ENCODE peak calls at places on chromosomes 16 and 17, in six cellular contexts. One of them, this sample, is unnamed.
A peak's percentile ranks its signal among the peaks of the same experiment; 100 is the strongest.

GRCh38 chr16:66324785-66325184 is 41.7 kb upstream of the CDH5 start:
- DNase-seq in HCT116: peak; percentile 21
- DNase-seq in fibroblast of lung: no peak
- DNase-seq in CD8-positive, alpha-beta T cell: no peak
- DNase-seq in GM23338: peak; percentile 72
- DNase-seq in ovary: no peak
- DNase-seq in this sample: no peak

GRCh38 chr17:48723555-48724239 is 712 bp downstream of the PRAC2 start:
- DNase-seq in HCT116: no peak
- DNase-seq in fibroblast of lung: no peak
- DNase-seq in CD8-positive, alpha-beta T cell: no peak
- DNase-seq in GM23338: peak; percentile 88
- DNase-seq in ovary: no peak
- DNase-seq in this sample: no peak

GRCh38 chr17:67438669-67439068 is 61.6 kb downstream of the PITPNC1 start:
- DNase-seq in CD8-positive, alpha-beta T cell: no peak
- DNase-seq in GM23338: peak; percentile 50
- DNase-seq in ovary: no peak
- DNase-seq in fibroblast of lung: no peak
- DNase-seq in HCT116: no peak
- DNase-seq in this sample: no peak

GRCh38 chr16:75097941-75098897 is 18.4 kb downstream of the LDHD start:
- DNase-seq in fibroblast of lung: no peak
- DNase-seq in ovary: no peak
- DNase-seq in CD8-positive, alpha-beta T cell: peak; percentile 32
- DNase-seq in GM23338: no peak
- DNase-seq in HCT116: no peak
- DNase-seq in this sample: no peak

GRCh38 chr17:151886-152859 is 14.8 kb downstream of the SCGB1C2 start:
- DNase-seq in fibroblast of lung: no peak
- DNase-seq in HCT116: no peak
- DNase-seq in CD8-positive, alpha-beta T cell: no peak
- DNase-seq in ovary: no peak
- DNase-seq in GM23338: no peak
- DNase-seq in this sample: no peak

GRCh38 chr17:67531291-67531690 is 154.2 kb downstream of the PITPNC1 start:
- DNase-seq in ovary: no peak
- DNase-seq in GM23338: peak; percentile 53
- DNase-seq in fibroblast of lung: no peak
- DNase-seq in CD8-positive, alpha-beta T cell: no peak
- DNase-seq in HCT116: no peak
- DNase-seq in this sample: no peak

GRCh38 chr17:48555616-48556533 is 11.0 kb upstream of the HOXB2 start:
- DNase-seq in GM23338: no peak
- DNase-seq in HCT116: no peak
- DNase-seq in fibroblast of lung: peak; percentile 77
- DNase-seq in ovary: no peak
- DNase-seq in CD8-positive, alpha-beta T cell: no peak
- DNase-seq in this sample: no peak

GRCh38 chr17:3894927-3895343 is 2.1 kb upstream of the CAMKK1 start:
- DNase-seq in fibroblast of lung: no peak
- DNase-seq in HCT116: no peak
- DNase-seq in ovary: no peak
- DNase-seq in GM23338: no peak
- DNase-seq in CD8-positive, alpha-beta T cell: no peak
- DNase-seq in this sample: no peak

GRCh38 chr16:23079683-23080221 is 69.5 kb downstream of the USP31 start:
- DNase-seq in HCT116: no peak
- DNase-seq in CD8-positive, alpha-beta T cell: no peak
- DNase-seq in ovary: no peak
- DNase-seq in GM23338: no peak
- DNase-seq in fibroblast of lung: no peak
- DNase-seq in this sample: no peak

DNA sequence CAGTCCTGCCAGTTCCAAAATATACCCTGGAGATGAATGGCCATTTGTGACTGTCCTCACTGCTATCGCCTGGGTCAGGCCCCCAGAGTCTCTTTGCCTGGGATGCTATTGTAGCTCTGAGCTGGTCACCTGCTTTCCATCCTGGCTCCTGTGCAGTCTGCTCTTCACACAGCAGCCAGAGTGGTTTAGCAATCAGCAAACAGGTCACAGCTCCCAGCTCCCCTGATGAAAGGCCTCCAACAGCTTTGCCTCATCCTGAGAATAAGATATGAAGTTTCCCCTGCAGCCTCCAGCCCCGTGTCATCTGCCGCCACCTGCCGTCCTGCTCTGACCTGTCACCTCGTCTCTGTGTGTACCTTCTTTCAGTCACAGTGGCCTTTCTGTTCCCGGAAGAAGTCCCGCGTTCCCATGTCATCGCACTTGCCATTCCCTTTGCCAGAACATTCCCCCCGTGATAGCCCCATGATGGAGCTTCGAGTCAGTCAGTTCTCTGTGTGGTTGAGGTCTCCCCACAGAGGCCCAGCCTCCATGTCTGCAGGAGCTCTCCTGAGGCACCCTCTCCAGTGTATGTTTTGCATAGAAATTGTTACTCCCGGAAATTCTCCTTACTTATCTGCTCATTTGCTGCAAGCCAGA is 281.5 kb downstream of the SNX29 start:
- DNase-seq in CD8-positive, alpha-beta T cell: no peak
- DNase-seq in ovary: no peak
- DNase-seq in GM23338: peak; percentile 28
- DNase-seq in fibroblast of lung: no peak
- DNase-seq in HCT116: no peak
- DNase-seq in this sample: no peak
- H3K27me3 ChIP-seq in CD8-positive, alpha-beta T cell: no peaks in the 10 kb centered on the region
- H3K27me3 ChIP-seq in ovary: no peaks in the 10 kb centered on the region
- H3K27me3 ChIP-seq in GM23338: no peaks in the 10 kb centered on the region
- H3K27me3 ChIP-seq in fibroblast of lung: no peaks in the 10 kb centered on the region
- H3K27me3 ChIP-seq in HCT116: peaks cover 15% of the 10 kb centered on the region
- H3K27me3 ChIP-seq in this sample: no peaks in the 10 kb centered on the region

GRCh38 chr16:3262517-3262916 is 6.1 kb upstream of the MEFV start:
- DNase-seq in GM23338: no peak
- DNase-seq in fibroblast of lung: no peak
- DNase-seq in CD8-positive, alpha-beta T cell: no peak
- DNase-seq in HCT116: no peak
- DNase-seq in ovary: no peak
- DNase-seq in this sample: no peak

GRCh38 chr16:3264137-3265036 is 8.0 kb upstream of the MEFV start:
- DNase-seq in fibroblast of lung: peak; percentile 98
- DNase-seq in CD8-positive, alpha-beta T cell: peak; percentile 95
- DNase-seq in ovary: peak; percentile 98
- DNase-seq in GM23338: peak; percentile 98
- DNase-seq in HCT116: peak; percentile 94
- DNase-seq in this sample: peak; percentile 94

GRCh38 chr16:3268294-3268693 is 11.9 kb upstream of the MEFV start:
- DNase-seq in GM23338: no peak
- DNase-seq in HCT116: no peak
- DNase-seq in ovary: no peak
- DNase-seq in CD8-positive, alpha-beta T cell: no peak
- DNase-seq in fibroblast of lung: no peak
- DNase-seq in this sample: no peak

DNA sequence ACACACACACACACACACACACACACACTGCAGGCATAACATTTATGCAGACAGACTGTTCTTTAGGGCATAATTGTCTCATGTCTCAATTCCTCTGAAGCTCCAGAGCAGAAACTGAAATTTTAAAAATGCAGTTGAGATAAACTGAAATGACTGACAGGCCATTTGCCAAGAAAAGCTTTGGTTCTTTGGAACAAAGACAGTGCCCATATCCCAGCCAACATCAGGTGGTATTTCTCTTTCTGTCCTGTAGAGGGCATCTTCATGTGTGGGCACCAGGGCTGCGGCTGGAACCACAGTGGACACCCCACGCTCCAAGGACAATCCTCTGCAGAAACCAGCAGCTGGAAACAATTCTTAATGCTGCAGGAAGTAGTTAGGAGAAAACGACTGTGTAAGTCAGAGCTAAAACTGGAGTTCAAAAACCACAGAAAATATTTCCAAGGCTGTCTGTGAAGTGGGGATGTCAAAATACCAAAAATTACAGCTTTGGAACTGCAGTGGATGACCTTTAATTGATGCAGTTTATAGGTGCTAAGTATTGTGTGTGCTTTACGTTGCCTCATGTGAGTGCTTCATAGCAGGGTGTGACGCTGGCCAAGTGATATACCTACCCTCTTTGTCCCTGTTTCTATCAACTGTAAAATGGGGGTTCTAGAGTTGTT is 10.6 kb upstream of the MEFV start:
- DNase-seq in HCT116: peak; percentile 29
- DNase-seq in ovary: no peak
- DNase-seq in fibroblast of lung: peak; percentile 24
- DNase-seq in GM23338: peak; percentile 66
- DNase-seq in CD8-positive, alpha-beta T cell: no peak
- DNase-seq in this sample: no peak
- TF ChIP-seq CTCF in HCT116: peak; percentile 72
- TF ChIP-seq CTCF in ovary: no peak
- TF ChIP-seq CTCF in fibroblast of lung: peak; percentile 49
- TF ChIP-seq CTCF in GM23338: peak; percentile 68
- TF ChIP-seq CTCF in CD8-positive, alpha-beta T cell: peak; percentile 54
- TF ChIP-seq CTCF in this sample: peak; percentile 55

GRCh38 chr16:82194076-82194475 is 24.1 kb upstream of the MPHOSPH6 start:
- DNase-seq in GM23338: no peak
- DNase-seq in fibroblast of lung: peak; percentile 5
- DNase-seq in HCT116: no peak
- DNase-seq in CD8-positive, alpha-beta T cell: no peak
- DNase-seq in ovary: no peak
- DNase-seq in this sample: no peak
- H3K27me3 ChIP-seq in GM23338: no peaks in the 10 kb centered on the region
- H3K27me3 ChIP-seq in fibroblast of lung: no peaks in the 10 kb centered on the region
- H3K27me3 ChIP-seq in HCT116: peaks cover 41% of the 10 kb centered on the region
- H3K27me3 ChIP-seq in CD8-positive, alpha-beta T cell: no peaks in the 10 kb centered on the region
- H3K27me3 ChIP-seq in ovary: no peaks in the 10 kb centered on the region
- H3K27me3 ChIP-seq in this sample: peaks cover 4% of the 10 kb centered on the region

DNA sequence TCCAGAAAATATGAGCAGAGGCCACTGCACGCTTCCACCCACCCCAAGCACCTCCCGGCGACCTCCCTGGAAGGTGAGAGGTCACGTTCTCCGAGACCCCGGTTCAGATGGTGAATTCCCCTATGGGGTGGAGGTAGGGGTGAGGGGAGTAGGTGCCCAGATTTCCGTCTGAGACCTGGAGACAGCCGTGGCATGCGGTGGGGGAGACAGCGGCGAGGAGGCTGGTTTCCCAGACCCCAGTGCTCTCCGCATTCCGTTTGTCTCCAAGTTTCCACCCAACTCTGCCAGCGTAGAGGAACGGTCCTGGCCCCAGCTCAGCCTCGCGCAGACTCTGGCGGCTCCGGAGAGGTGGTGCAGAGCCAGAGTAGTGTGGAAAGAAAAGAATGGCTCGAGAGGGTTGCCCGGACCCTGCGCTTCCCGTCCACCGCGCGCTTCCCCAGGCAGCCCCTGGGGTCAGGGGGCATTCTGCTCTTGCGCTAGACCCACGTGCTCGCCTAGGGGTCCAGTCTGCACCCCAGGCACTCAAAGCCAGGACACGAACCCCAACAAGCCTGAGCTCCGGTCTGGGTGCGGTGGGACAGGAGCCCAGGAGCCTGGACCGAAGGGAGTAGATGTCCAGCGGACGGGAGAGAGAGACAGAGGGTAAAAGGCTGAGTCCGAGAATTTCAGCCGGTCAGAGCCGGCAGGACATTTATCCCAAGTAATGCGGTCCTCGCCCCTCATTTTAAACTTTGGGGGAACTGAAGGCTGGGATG is 3.9 kb downstream of the PMP22 start:
- DNase-seq in fibroblast of lung: peak; percentile 56
- DNase-seq in CD8-positive, alpha-beta T cell: no peak
- DNase-seq in HCT116: no peak
- DNase-seq in ovary: peak; percentile 59
- DNase-seq in GM23338: peak; percentile 77
- DNase-seq in this sample: no peak
- TF ChIP-seq CTCF in fibroblast of lung: peak; percentile 21
- TF ChIP-seq CTCF in CD8-positive, alpha-beta T cell: no peak
- TF ChIP-seq CTCF in HCT116: no peak
- TF ChIP-seq CTCF in ovary: no peak
- TF ChIP-seq CTCF in GM23338: peak; percentile 5
- TF ChIP-seq CTCF in this sample: peak; percentile 38

DNA sequence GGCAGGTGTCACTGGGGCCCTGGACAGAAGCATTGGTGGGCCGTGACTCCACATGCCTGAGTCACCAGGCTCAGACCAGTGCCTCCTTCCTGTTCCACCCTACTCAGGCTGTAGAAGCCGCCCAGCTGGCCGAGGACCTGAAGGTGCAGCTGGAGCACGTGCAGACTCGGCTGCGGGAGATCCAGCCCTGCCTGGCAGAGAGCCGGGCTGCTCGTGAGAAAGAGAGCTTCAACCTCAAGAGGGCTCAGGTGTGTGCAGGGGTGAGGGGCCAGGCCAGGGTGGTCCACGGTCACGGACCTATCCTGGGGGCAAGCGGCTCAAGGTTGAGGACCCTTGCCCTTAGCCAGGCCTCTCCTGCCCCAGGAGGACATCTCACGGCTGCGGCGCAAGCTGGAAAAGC is 9.6 kb downstream of the RNF40 start:
- DNase-seq in GM23338: no peak
- DNase-seq in HCT116: no peak
- DNase-seq in fibroblast of lung: no peak
- DNase-seq in CD8-positive, alpha-beta T cell: no peak
- DNase-seq in ovary: no peak
- DNase-seq in this sample: no peak
- H3K27me3 ChIP-seq in GM23338: no peaks in the 10 kb centered on the region
- H3K27me3 ChIP-seq in HCT116: no peaks in the 10 kb centered on the region
- H3K27me3 ChIP-seq in fibroblast of lung: no peaks in the 10 kb centered on the region
- H3K27me3 ChIP-seq in CD8-positive, alpha-beta T cell: no peaks in the 10 kb centered on the region
- H3K27me3 ChIP-seq in ovary: no peaks in the 10 kb centered on the region
- H3K27me3 ChIP-seq in this sample: no peaks in the 10 kb centered on the region

GRCh38 chr16:27920391-27920891 is 143.1 kb downstream of the GSG1L start:
- DNase-seq in GM23338: peak; percentile 86
- DNase-seq in HCT116: peak; percentile 35
- DNase-seq in fibroblast of lung: no peak
- DNase-seq in ovary: no peak
- DNase-seq in CD8-positive, alpha-beta T cell: no peak
- DNase-seq in this sample: no peak
- TF ChIP-seq CTCF in GM23338: peak; percentile 54
- TF ChIP-seq CTCF in HCT116: peak; percentile 44
- TF ChIP-seq CTCF in fibroblast of lung: peak; percentile 13
- TF ChIP-seq CTCF in ovary: no peak
- TF ChIP-seq CTCF in CD8-positive, alpha-beta T cell: no peak
- TF ChIP-seq CTCF in this sample: peak; percentile 30

GRCh38 chr17:77645441-77646430 is 312.8 kb upstream of the TNRC6C start:
- DNase-seq in HCT116: no peak
- DNase-seq in ovary: no peak
- DNase-seq in CD8-positive, alpha-beta T cell: peak; percentile 26
- DNase-seq in GM23338: peak; percentile 32
- DNase-seq in fibroblast of lung: peak; percentile 15
- DNase-seq in this sample: no peak

GRCh38 chr17:77641718-77642117 is 316.8 kb upstream of the TNRC6C start:
- DNase-seq in fibroblast of lung: no peak
- DNase-seq in GM23338: no peak
- DNase-seq in CD8-positive, alpha-beta T cell: no peak
- DNase-seq in HCT116: no peak
- DNase-seq in ovary: no peak
- DNase-seq in this sample: no peak

GRCh38 chr17:77647531-77647930 is 311.0 kb upstream of the TNRC6C start:
- DNase-seq in GM23338: no peak
- DNase-seq in HCT116: no peak
- DNase-seq in CD8-positive, alpha-beta T cell: no peak
- DNase-seq in fibroblast of lung: no peak
- DNase-seq in ovary: no peak
- DNase-seq in this sample: no peak

GRCh38 chr17:77644981-77645380 is 313.5 kb upstream of the TNRC6C start:
- DNase-seq in fibroblast of lung: no peak
- DNase-seq in HCT116: no peak
- DNase-seq in ovary: no peak
- DNase-seq in CD8-positive, alpha-beta T cell: peak; percentile 16
- DNase-seq in GM23338: peak; percentile 44
- DNase-seq in this sample: no peak

GRCh38 chr17:77644181-77644972 is 314.1 kb upstream of the TNRC6C start:
- DNase-seq in CD8-positive, alpha-beta T cell: no peak
- DNase-seq in HCT116: no peak
- DNase-seq in ovary: no peak
- DNase-seq in fibroblast of lung: no peak
- DNase-seq in GM23338: no peak
- DNase-seq in this sample: no peak
- H3K27me3 ChIP-seq in CD8-positive, alpha-beta T cell: no peaks in the 10 kb centered on the region
- H3K27me3 ChIP-seq in HCT116: peaks cover 43% of the 10 kb centered on the region
- H3K27me3 ChIP-seq in ovary: no peaks in the 10 kb centered on the region
- H3K27me3 ChIP-seq in fibroblast of lung: no peaks in the 10 kb centered on the region
- H3K27me3 ChIP-seq in GM23338: no peaks in the 10 kb centered on the region
- H3K27me3 ChIP-seq in this sample: peaks cover 17% of the 10 kb centered on the region